ENCODE peak calls at places on chromosomes 5 and 9, in six cellular contexts. T, B, U, O, K and Q are unnamed samples.

GRCh38 chr5:54883374-54884194 is 101.8 kb downstream of the ESM1 start:
- DNase-seq in T (peak), B (peak), U (no peak), O (peak), K (no peak), Q (no peak)

GRCh38 chr5:112186401-112186990 is 232.6 kb downstream of the EPB41L4A start:
- DNase-seq in T (no peak), B (peak), U (peak), O (no peak), K (no peak), Q (no peak)

GRCh38 chr9:120366646-120367019 is 213.3 kb downstream of the CDK5RAP2 start:
- DNase-seq in T (peak), B (peak), U (no peak), O (no peak), K (no peak), Q (no peak)

GRCh38 chr9:37914701-37915358 is 10.9 kb upstream of the SLC25A51 start:
- DNase-seq in T (peak), B (no peak), U (no peak), O (no peak), K (no peak), Q (no peak)

GRCh38 chr5:65895891-65896290 is 30.5 kb upstream of the ERBIN start:
- DNase-seq in T (no peak), B (no peak), U (no peak), O (no peak), K (no peak), Q (no peak)

GRCh38 chr9:98922721-98923435 is 20.8 kb upstream of the COL15A1 start:
- DNase-seq in T (no peak), B (no peak), U (no peak), O (no peak), K (no peak), Q (no peak)

GRCh38 chr9:120857902-120858301 is 15.2 kb upstream of the PSMD5 start:
- DNase-seq in T (no peak), B (no peak), U (no peak), O (no peak), K (no peak), Q (no peak)

GRCh38 chr5:69368458-69369368 is 607 bp downstream of the AK6 start:
- DNase-seq in T (no peak), B (peak), U (no peak), O (no peak), K (peak), Q (peak)

GRCh38 chr9:114303977-114304376 is 18.9 kb upstream of the ORM1 start:
- DNase-seq in T (peak), B (no peak), U (no peak), O (no peak), K (no peak), Q (no peak)

GRCh38 chr9:29233193-29233592 is 1659.9 kb upstream of the C9orf72 start:
- DNase-seq in T (no peak), B (no peak), U (no peak), O (no peak), K (no peak), Q (no peak)

GRCh38 chr9:73200694-73201432 is 49.2 kb downstream of the ANXA1 start:
- DNase-seq in T (no peak), B (peak), U (no peak), O (no peak), K (no peak), Q (no peak)

GRCh38 chr5:171413153-171413910 is 6.1 kb upstream of the FGF18 start:
- DNase-seq in T (no peak), B (no peak), U (no peak), O (no peak), K (no peak), Q (no peak)

GRCh38 chr9:96015876-96016686 is 140.6 kb downstream of the ERCC6L2 start:
- DNase-seq in T (no peak), B (no peak), U (no peak), O (no peak), K (no peak), Q (no peak)

GRCh38 chr9:125536184-125537152 is 170.5 kb downstream of the MAPKAP1 start:
- DNase-seq in T (no peak), B (peak), U (no peak), O (no peak), K (no peak), Q (no peak)

GRCh38 chr5:98774192-98775046 is 956 bp downstream of the RGMB start:
- DNase-seq in T (peak), B (peak), U (no peak), O (peak), K (peak), Q (no peak)

GRCh38 chr5:15526413-15526812 is 26.4 kb downstream of the FBXL7 start:
- DNase-seq in T (no peak), B (no peak), U (no peak), O (no peak), K (no peak), Q (no peak)

GRCh38 chr5:10310073-10310779 is 2.5 kb upstream of the CMBL start:
- DNase-seq in T (peak), B (peak), U (no peak), O (no peak), K (no peak), Q (no peak)

GRCh38 chr9:29830815-29831214 is 2257.5 kb upstream of the C9orf72 start:
- DNase-seq in T (no peak), B (peak), U (no peak), O (no peak), K (no peak), Q (no peak)

GRCh38 chr9:127505396-127506116 is 54.2 kb downstream of the LRSAM1 start:
- DNase-seq in T (no peak), B (peak), U (no peak), O (no peak), K (no peak), Q (no peak)